ENCODE peak calls at places on chromosomes 11 and 22, in nine cellular contexts. One of them, this sample, is unnamed.

GRCh38 chr11:40280161-40281054 is 1179.0 kb downstream of the LRRC4C start:
- DNase-seq in cardiac fibroblast: no peak
- DNase-seq in psoas muscle: peak
- DNase-seq in fibroblast of lung: no peak
- DNase-seq in transverse colon: no peak
- DNase-seq in lower lobe of right lung: no peak
- DNase-seq in HL-60: no peak
- DNase-seq in DND-41: no peak
- DNase-seq in IMR-90: no peak
- DNase-seq in this sample: no peak

GRCh38 chr11:57471496-57471895 is 11.2 kb downstream of the RTN4RL2 start:
- DNase-seq in IMR-90: no peak
- DNase-seq in fibroblast of lung: no peak
- DNase-seq in transverse colon: no peak
- DNase-seq in lower lobe of right lung: no peak
- DNase-seq in HL-60: no peak
- DNase-seq in DND-41: no peak
- DNase-seq in cardiac fibroblast: no peak
- DNase-seq in psoas muscle: no peak
- DNase-seq in this sample: no peak

GRCh38 chr11:86116996-86117705 is 48.3 kb upstream of the PICALM start:
- DNase-seq in psoas muscle: no peak
- DNase-seq in DND-41: no peak
- DNase-seq in lower lobe of right lung: no peak
- DNase-seq in fibroblast of lung: peak
- DNase-seq in transverse colon: no peak
- DNase-seq in HL-60: no peak
- DNase-seq in IMR-90: peak
- DNase-seq in cardiac fibroblast: peak
- DNase-seq in this sample: no peak

GRCh38 chr22:37896181-37896592 is 9.9 kb upstream of the MICALL1 start:
- DNase-seq in fibroblast of lung: no peak
- DNase-seq in IMR-90: peak
- DNase-seq in psoas muscle: no peak
- DNase-seq in lower lobe of right lung: no peak
- DNase-seq in HL-60: peak
- DNase-seq in DND-41: peak
- DNase-seq in transverse colon: peak
- DNase-seq in cardiac fibroblast: peak
- DNase-seq in this sample: peak

GRCh38 chr22:42990131-42990838 is 24.7 kb downstream of the PACSIN2 start:
- DNase-seq in transverse colon: peak
- DNase-seq in IMR-90: peak
- DNase-seq in psoas muscle: peak
- DNase-seq in fibroblast of lung: peak
- DNase-seq in HL-60: no peak
- DNase-seq in lower lobe of right lung: no peak
- DNase-seq in DND-41: no peak
- DNase-seq in cardiac fibroblast: peak
- DNase-seq in this sample: no peak

GRCh38 chr22:38114484-38115398 is 4.3 kb upstream of the BAIAP2L2 start:
- DNase-seq in psoas muscle: peak
- DNase-seq in lower lobe of right lung: peak
- DNase-seq in fibroblast of lung: peak
- DNase-seq in IMR-90: peak
- DNase-seq in transverse colon: peak
- DNase-seq in HL-60: peak
- DNase-seq in cardiac fibroblast: peak
- DNase-seq in DND-41: peak
- DNase-seq in this sample: peak

GRCh38 chr11:126607374-126607773 is 251.9 kb downstream of the ST3GAL4 start:
- DNase-seq in psoas muscle: peak
- DNase-seq in transverse colon: peak
- DNase-seq in cardiac fibroblast: peak
- DNase-seq in DND-41: peak
- DNase-seq in HL-60: peak
- DNase-seq in fibroblast of lung: peak
- DNase-seq in IMR-90: peak
- DNase-seq in lower lobe of right lung: no peak
- DNase-seq in this sample: peak

GRCh38 chr22:44311104-44311854 is 1.5 kb downstream of the SHISAL1 start:
- DNase-seq in HL-60: no peak
- DNase-seq in fibroblast of lung: no peak
- DNase-seq in cardiac fibroblast: no peak
- DNase-seq in lower lobe of right lung: no peak
- DNase-seq in IMR-90: no peak
- DNase-seq in transverse colon: no peak
- DNase-seq in psoas muscle: no peak
- DNase-seq in DND-41: no peak
- DNase-seq in this sample: no peak

GRCh38 chr11:95279921-95280861 is 49.2 kb upstream of the SESN3 start:
- DNase-seq in HL-60: peak
- DNase-seq in fibroblast of lung: peak
- DNase-seq in psoas muscle: peak
- DNase-seq in DND-41: no peak
- DNase-seq in cardiac fibroblast: peak
- DNase-seq in transverse colon: no peak
- DNase-seq in IMR-90: no peak
- DNase-seq in lower lobe of right lung: no peak
- DNase-seq in this sample: no peak

GRCh38 chr11:71489311-71490043 is 36.5 kb downstream of the NADSYN1 start:
- DNase-seq in psoas muscle: no peak
- DNase-seq in cardiac fibroblast: peak
- DNase-seq in HL-60: no peak
- DNase-seq in lower lobe of right lung: no peak
- DNase-seq in DND-41: no peak
- DNase-seq in transverse colon: no peak
- DNase-seq in IMR-90: peak
- DNase-seq in fibroblast of lung: peak
- DNase-seq in this sample: peak

GRCh38 chr11:27902981-27903624 is 202.8 kb upstream of the BDNF start:
- DNase-seq in DND-41: no peak
- DNase-seq in fibroblast of lung: peak
- DNase-seq in transverse colon: no peak
- DNase-seq in cardiac fibroblast: no peak
- DNase-seq in IMR-90: peak
- DNase-seq in HL-60: no peak
- DNase-seq in psoas muscle: no peak
- DNase-seq in lower lobe of right lung: no peak
- DNase-seq in this sample: no peak

GRCh38 chr11:118705796-118706545 is 26.5 kb upstream of the TREH start:
- DNase-seq in psoas muscle: no peak
- DNase-seq in lower lobe of right lung: no peak
- DNase-seq in fibroblast of lung: no peak
- DNase-seq in DND-41: no peak
- DNase-seq in HL-60: no peak
- DNase-seq in IMR-90: no peak
- DNase-seq in cardiac fibroblast: peak
- DNase-seq in transverse colon: no peak
- DNase-seq in this sample: no peak

GRCh38 chr11:103499710-103500340 is 390.6 kb downstream of the DYNC2H1 start:
- DNase-seq in transverse colon: no peak
- DNase-seq in HL-60: no peak
- DNase-seq in fibroblast of lung: no peak
- DNase-seq in IMR-90: peak
- DNase-seq in lower lobe of right lung: no peak
- DNase-seq in DND-41: no peak
- DNase-seq in cardiac fibroblast: no peak
- DNase-seq in psoas muscle: no peak
- DNase-seq in this sample: no peak

GRCh38 chr11:93903989-93904388 is 53.6 kb upstream of the VSTM5 start:
- DNase-seq in DND-41: no peak
- DNase-seq in IMR-90: no peak
- DNase-seq in fibroblast of lung: no peak
- DNase-seq in cardiac fibroblast: no peak
- DNase-seq in transverse colon: no peak
- DNase-seq in HL-60: no peak
- DNase-seq in psoas muscle: no peak
- DNase-seq in lower lobe of right lung: no peak
- DNase-seq in this sample: no peak
- TF ChIP-seq CTCF in DND-41: no peak
- TF ChIP-seq CTCF in IMR-90: no peak
- TF ChIP-seq CTCF in fibroblast of lung: no peak
- TF ChIP-seq CTCF in cardiac fibroblast: no peak
- TF ChIP-seq CTCF in transverse colon: no peak
- TF ChIP-seq CTCF in HL-60: no peak
- TF ChIP-seq CTCF in psoas muscle: no peak
- TF ChIP-seq CTCF in lower lobe of right lung: no peak
- TF ChIP-seq CTCF in this sample: no peak

DNA sequence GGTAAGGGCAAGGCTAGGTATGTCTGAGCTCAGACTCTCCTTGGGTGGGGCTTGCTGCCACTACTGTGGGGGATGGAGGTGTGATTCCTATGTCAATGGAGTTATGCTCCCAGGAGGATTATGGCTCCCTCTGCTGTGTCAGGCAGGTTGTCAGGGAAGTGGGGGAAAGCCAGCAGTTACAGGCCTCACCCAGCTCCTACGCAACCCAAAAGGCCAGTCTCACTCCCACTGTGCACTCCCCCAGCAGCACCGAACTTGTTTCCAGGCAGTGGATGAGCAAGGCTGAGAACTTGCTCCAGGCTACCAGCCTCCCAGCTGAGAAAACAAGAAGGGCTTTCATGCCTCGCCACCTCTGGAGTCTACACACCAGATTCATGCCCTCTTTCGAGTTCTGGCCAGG is 18.2 kb downstream of the C11orf91 start:
- DNase-seq in DND-41: no peak
- DNase-seq in HL-60: no peak
- DNase-seq in psoas muscle: no peak
- DNase-seq in IMR-90: no peak
- DNase-seq in lower lobe of right lung: no peak
- DNase-seq in cardiac fibroblast: no peak
- DNase-seq in fibroblast of lung: no peak
- DNase-seq in transverse colon: no peak
- DNase-seq in this sample: no peak
- TF ChIP-seq CTCF in DND-41: no peak
- TF ChIP-seq CTCF in HL-60: no peak
- TF ChIP-seq CTCF in psoas muscle: no peak
- TF ChIP-seq CTCF in IMR-90: peak
- TF ChIP-seq CTCF in lower lobe of right lung: no peak
- TF ChIP-seq CTCF in cardiac fibroblast: no peak
- TF ChIP-seq CTCF in fibroblast of lung: peak
- TF ChIP-seq CTCF in transverse colon: no peak
- TF ChIP-seq CTCF in this sample: no peak

DNA sequence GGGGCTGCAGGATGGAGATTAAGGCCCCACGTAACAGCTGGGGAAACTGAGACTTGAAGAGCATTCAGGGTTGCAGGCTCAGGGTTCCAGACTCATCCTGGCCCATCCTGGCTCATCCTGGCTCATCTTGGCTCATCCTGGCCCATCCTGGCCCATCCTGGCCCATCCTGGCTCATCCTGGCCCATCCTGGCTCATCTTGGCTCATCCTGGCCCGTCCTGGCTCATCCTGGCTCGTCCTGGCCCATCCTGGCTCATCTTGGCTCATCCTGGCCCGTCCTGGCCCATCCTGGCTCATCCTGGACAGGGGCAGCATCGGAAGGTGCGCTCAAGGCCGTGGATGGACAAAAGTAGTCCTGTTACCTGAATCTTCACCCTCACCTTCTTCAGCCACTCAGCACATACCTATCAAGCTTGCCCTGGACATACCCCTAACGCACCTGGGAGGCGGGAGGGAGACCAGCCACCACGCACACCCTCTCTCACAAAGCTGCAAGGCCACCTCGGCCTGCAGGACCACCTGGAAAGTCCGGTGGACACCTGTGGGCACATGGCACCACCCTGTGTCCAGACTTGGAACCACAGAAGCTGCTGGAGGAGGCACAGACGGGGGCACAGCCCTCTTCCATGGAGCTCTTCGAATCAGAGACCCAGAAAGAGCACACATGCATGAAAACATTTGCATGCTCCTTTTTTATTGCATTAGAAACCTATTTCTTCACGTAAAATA is 20.3 kb upstream of the NLRP6 start:
- DNase-seq in HL-60: no peak
- DNase-seq in DND-41: no peak
- DNase-seq in transverse colon: no peak
- DNase-seq in fibroblast of lung: no peak
- DNase-seq in cardiac fibroblast: no peak
- DNase-seq in lower lobe of right lung: no peak
- DNase-seq in IMR-90: no peak
- DNase-seq in psoas muscle: no peak
- DNase-seq in this sample: peak
- TF ChIP-seq CTCF in HL-60: no peak
- TF ChIP-seq CTCF in DND-41: peak
- TF ChIP-seq CTCF in transverse colon: no peak
- TF ChIP-seq CTCF in fibroblast of lung: no peak
- TF ChIP-seq CTCF in cardiac fibroblast: peak
- TF ChIP-seq CTCF in lower lobe of right lung: no peak
- TF ChIP-seq CTCF in IMR-90: peak
- TF ChIP-seq CTCF in psoas muscle: no peak
- TF ChIP-seq CTCF in this sample: no peak

GRCh38 chr11:73597956-73598718 is at the start of gene FAM168A:
- DNase-seq in cardiac fibroblast: peak
- DNase-seq in psoas muscle: peak
- DNase-seq in fibroblast of lung: peak
- DNase-seq in IMR-90: peak
- DNase-seq in lower lobe of right lung: peak
- DNase-seq in HL-60: peak
- DNase-seq in DND-41: peak
- DNase-seq in transverse colon: peak
- DNase-seq in this sample: peak
- TF ChIP-seq CTCF in cardiac fibroblast: peak
- TF ChIP-seq CTCF in psoas muscle: peak
- TF ChIP-seq CTCF in fibroblast of lung: no peak
- TF ChIP-seq CTCF in IMR-90: peak
- TF ChIP-seq CTCF in lower lobe of right lung: peak
- TF ChIP-seq CTCF in HL-60: no peak
- TF ChIP-seq CTCF in DND-41: peak
- TF ChIP-seq CTCF in transverse colon: peak
- TF ChIP-seq CTCF in this sample: peak

GRCh38 chr11:100980156-100980555 is 149.5 kb downstream of the PGR start:
- DNase-seq in lower lobe of right lung: no peak
- DNase-seq in fibroblast of lung: no peak
- DNase-seq in transverse colon: no peak
- DNase-seq in HL-60: no peak
- DNase-seq in DND-41: no peak
- DNase-seq in cardiac fibroblast: peak
- DNase-seq in psoas muscle: no peak
- DNase-seq in IMR-90: peak
- DNase-seq in this sample: no peak
- TF ChIP-seq CTCF in lower lobe of right lung: peak
- TF ChIP-seq CTCF in fibroblast of lung: peak
- TF ChIP-seq CTCF in transverse colon: no peak
- TF ChIP-seq CTCF in HL-60: no peak
- TF ChIP-seq CTCF in DND-41: peak
- TF ChIP-seq CTCF in cardiac fibroblast: peak
- TF ChIP-seq CTCF in psoas muscle: peak
- TF ChIP-seq CTCF in IMR-90: peak
- TF ChIP-seq CTCF in this sample: no peak

GRCh38 chr22:33083212-33083611 is 25.0 kb upstream of the SYN3 start:
- DNase-seq in DND-41: no peak
- DNase-seq in lower lobe of right lung: no peak
- DNase-seq in HL-60: no peak
- DNase-seq in psoas muscle: no peak
- DNase-seq in fibroblast of lung: no peak
- DNase-seq in cardiac fibroblast: no peak
- DNase-seq in transverse colon: no peak
- DNase-seq in IMR-90: no peak
- DNase-seq in this sample: no peak
- TF ChIP-seq CTCF in DND-41: peak
- TF ChIP-seq CTCF in lower lobe of right lung: no peak
- TF ChIP-seq CTCF in HL-60: no peak
- TF ChIP-seq CTCF in psoas muscle: no peak
- TF ChIP-seq CTCF in fibroblast of lung: no peak
- TF ChIP-seq CTCF in cardiac fibroblast: no peak
- TF ChIP-seq CTCF in transverse colon: no peak
- TF ChIP-seq CTCF in IMR-90: no peak
- TF ChIP-seq CTCF in this sample: peak

GRCh38 chr22:22109693-22110466 is 127.3 kb upstream of the TOP3B start:
- DNase-seq in transverse colon: no peak
- DNase-seq in IMR-90: no peak
- DNase-seq in psoas muscle: no peak
- DNase-seq in fibroblast of lung: no peak
- DNase-seq in cardiac fibroblast: no peak
- DNase-seq in HL-60: no peak
- DNase-seq in lower lobe of right lung: no peak
- DNase-seq in DND-41: no peak
- DNase-seq in this sample: no peak
- TF ChIP-seq CTCF in transverse colon: no peak
- TF ChIP-seq CTCF in IMR-90: no peak
- TF ChIP-seq CTCF in psoas muscle: no peak
- TF ChIP-seq CTCF in fibroblast of lung: no peak
- TF ChIP-seq CTCF in cardiac fibroblast: peak
- TF ChIP-seq CTCF in HL-60: no peak
- TF ChIP-seq CTCF in lower lobe of right lung: no peak
- TF ChIP-seq CTCF in DND-41: peak
- TF ChIP-seq CTCF in this sample: no peak